ENCODE peak calls at places on chromosome 17, in five cellular contexts. L is HS-27A, W is NCI-H2029, E is neural crest cell, M is Kasumi-1. Z is an unnamed sample.
A peak's percentile ranks its signal among the peaks of the same experiment; 100 is the strongest.

GRCh38 chr17:54063639-54064038 is 240.9 kb downstream of the KIF2B start:
- DNase-seq in L (no peak), W (no peak), E (no peak), M (no peak), Z (no peak)

GRCh38 chr17:58344791-58345157 is 7.2 kb downstream of the SUPT4H1 start:
- DNase-seq in L (no peak), W (no peak), E (no peak), M (no peak), Z (no peak)

GRCh38 chr17:78184868-78185267 is 2.0 kb downstream of the TK1 start:
- DNase-seq in L (no peak), W (no peak), E (no peak), M (no peak), Z (no peak)

GRCh38 chr17:83175551-83176271 is 96.3 kb downstream of the METRNL start:
- DNase-seq in L (no peak), W (no peak), E (no peak), M (no peak), Z (no peak)

GRCh38 chr17:1470071-1470773 is 14.2 kb upstream of the CRK start:
- DNase-seq in L (no peak), W (no peak), E (no peak), M (no peak), Z (no peak)

GRCh38 chr17:838486-838885 is 56.3 kb downstream of the MRM3 start:
- DNase-seq in L (no peak), W (no peak), E (no peak), M (no peak), Z (no peak)

GRCh38 chr17:63772801-63773271 is 561 bp downstream of the CCDC47 start:
- DNase-seq in L (no peak), W (no peak), E (no peak), M (peak; percentile 60), Z (no peak)

GRCh38 chr17:7183433-7184090 is 4.4 kb upstream of the ASGR1 start:
- DNase-seq in L (no peak), W (no peak), E (no peak), M (no peak), Z (no peak)

GRCh38 chr17:44324571-44325275 is at the start of gene SLC25A39:
- DNase-seq in L (peak; percentile 36), W (peak; percentile 81), E (peak; percentile 95), M (peak; percentile 52), Z (peak; percentile 81)